ENCODE peak calls at places on chromosomes 13 and 19, in six cellular contexts. One of them, this sample, is unnamed.

GRCh38 chr19:29084266-29084665 is 128.7 kb downstream of the UQCRFS1 start:
- DNase-seq in activated T-cell treated with anti-CD3 and anti-CD28 coated beads for 48 hours: no peak
- DNase-seq in cerebellum: no peak
- DNase-seq in right lobe of liver: no peak
- DNase-seq in iPS-NIHi11: peak
- DNase-seq in GM04503: no peak
- DNase-seq in this sample: peak

GRCh38 chr19:55654833-55655647 is at the start of gene U2AF2:
- DNase-seq in GM04503: no peak
- DNase-seq in right lobe of liver: peak
- DNase-seq in activated T-cell treated with anti-CD3 and anti-CD28 coated beads for 48 hours: peak
- DNase-seq in cerebellum: peak
- DNase-seq in iPS-NIHi11: peak
- DNase-seq in this sample: peak

GRCh38 chr19:53101518-53101917 is 1.7 kb downstream of the ZNF160 start:
- DNase-seq in right lobe of liver: no peak
- DNase-seq in GM04503: no peak
- DNase-seq in iPS-NIHi11: no peak
- DNase-seq in activated T-cell treated with anti-CD3 and anti-CD28 coated beads for 48 hours: no peak
- DNase-seq in cerebellum: no peak
- DNase-seq in this sample: peak

GRCh38 chr19:4575978-4576933 is 16.8 kb upstream of the SEMA6B start:
- DNase-seq in iPS-NIHi11: peak
- DNase-seq in cerebellum: peak
- DNase-seq in right lobe of liver: peak
- DNase-seq in activated T-cell treated with anti-CD3 and anti-CD28 coated beads for 48 hours: peak
- DNase-seq in GM04503: no peak
- DNase-seq in this sample: peak

GRCh38 chr13:91537376-91537775 is 139.0 kb downstream of the GPC5 start:
- DNase-seq in cerebellum: no peak
- DNase-seq in iPS-NIHi11: no peak
- DNase-seq in activated T-cell treated with anti-CD3 and anti-CD28 coated beads for 48 hours: no peak
- DNase-seq in right lobe of liver: no peak
- DNase-seq in GM04503: no peak
- DNase-seq in this sample: no peak

GRCh38 chr13:72342364-72342763 is 385.1 kb downstream of the MZT1 start:
- DNase-seq in iPS-NIHi11: no peak
- DNase-seq in activated T-cell treated with anti-CD3 and anti-CD28 coated beads for 48 hours: no peak
- DNase-seq in cerebellum: no peak
- DNase-seq in right lobe of liver: no peak
- DNase-seq in GM04503: no peak
- DNase-seq in this sample: no peak

GRCh38 chr19:50189326-50189725 is 14.1 kb upstream of the MYH14 start:
- DNase-seq in right lobe of liver: no peak
- DNase-seq in cerebellum: no peak
- DNase-seq in GM04503: no peak
- DNase-seq in iPS-NIHi11: no peak
- DNase-seq in activated T-cell treated with anti-CD3 and anti-CD28 coated beads for 48 hours: no peak
- DNase-seq in this sample: no peak

GRCh38 chr19:6250024-6250605 is 29.7 kb downstream of the MLLT1 start:
- DNase-seq in cerebellum: no peak
- DNase-seq in right lobe of liver: no peak
- DNase-seq in activated T-cell treated with anti-CD3 and anti-CD28 coated beads for 48 hours: no peak
- DNase-seq in GM04503: no peak
- DNase-seq in iPS-NIHi11: no peak
- DNase-seq in this sample: peak

GRCh38 chr19:40803857-40804782 is 5.1 kb downstream of the EGLN2 start:
- DNase-seq in activated T-cell treated with anti-CD3 and anti-CD28 coated beads for 48 hours: peak
- DNase-seq in cerebellum: no peak
- DNase-seq in GM04503: no peak
- DNase-seq in iPS-NIHi11: no peak
- DNase-seq in right lobe of liver: no peak
- DNase-seq in this sample: no peak

GRCh38 chr13:39362652-39363390 is 240.2 kb downstream of the LHFPL6 start:
- DNase-seq in cerebellum: peak
- DNase-seq in iPS-NIHi11: no peak
- DNase-seq in right lobe of liver: no peak
- DNase-seq in activated T-cell treated with anti-CD3 and anti-CD28 coated beads for 48 hours: no peak
- DNase-seq in GM04503: no peak
- DNase-seq in this sample: peak

GRCh38 chr19:13935765-13936486 is 2.3 kb downstream of the PODNL1 start:
- DNase-seq in right lobe of liver: no peak
- DNase-seq in iPS-NIHi11: peak
- DNase-seq in activated T-cell treated with anti-CD3 and anti-CD28 coated beads for 48 hours: no peak
- DNase-seq in GM04503: no peak
- DNase-seq in cerebellum: no peak
- DNase-seq in this sample: no peak

GRCh38 chr19:45117666-45118065 is 24.7 kb downstream of the PPP1R37 start:
- DNase-seq in activated T-cell treated with anti-CD3 and anti-CD28 coated beads for 48 hours: no peak
- DNase-seq in cerebellum: no peak
- DNase-seq in GM04503: no peak
- DNase-seq in right lobe of liver: no peak
- DNase-seq in iPS-NIHi11: no peak
- DNase-seq in this sample: no peak

GRCh38 chr13:19634129-19634740 is 776 bp downstream of the MPHOSPH8 start:
- DNase-seq in cerebellum: no peak
- DNase-seq in GM04503: peak
- DNase-seq in right lobe of liver: no peak
- DNase-seq in activated T-cell treated with anti-CD3 and anti-CD28 coated beads for 48 hours: no peak
- DNase-seq in iPS-NIHi11: no peak
- DNase-seq in this sample: peak

GRCh38 chr13:22726721-22727120 is 454.1 kb upstream of the SGCG start:
- DNase-seq in cerebellum: peak
- DNase-seq in iPS-NIHi11: no peak
- DNase-seq in activated T-cell treated with anti-CD3 and anti-CD28 coated beads for 48 hours: no peak
- DNase-seq in GM04503: no peak
- DNase-seq in right lobe of liver: no peak
- DNase-seq in this sample: no peak

GRCh38 chr13:40031031-40031430 is 375.6 kb downstream of the COG6 start:
- DNase-seq in cerebellum: no peak
- DNase-seq in right lobe of liver: no peak
- DNase-seq in iPS-NIHi11: no peak
- DNase-seq in GM04503: peak
- DNase-seq in activated T-cell treated with anti-CD3 and anti-CD28 coated beads for 48 hours: no peak
- DNase-seq in this sample: peak

GRCh38 chr19:5434970-5435641 is 20.1 kb upstream of the ZNRF4 start:
- DNase-seq in right lobe of liver: no peak
- DNase-seq in activated T-cell treated with anti-CD3 and anti-CD28 coated beads for 48 hours: peak
- DNase-seq in iPS-NIHi11: no peak
- DNase-seq in GM04503: peak
- DNase-seq in cerebellum: no peak
- DNase-seq in this sample: peak

GRCh38 chr13:101835920-101836319 is 383.4 kb downstream of the ITGBL1 start:
- DNase-seq in cerebellum: no peak
- DNase-seq in right lobe of liver: no peak
- DNase-seq in GM04503: no peak
- DNase-seq in activated T-cell treated with anti-CD3 and anti-CD28 coated beads for 48 hours: no peak
- DNase-seq in iPS-NIHi11: no peak
- DNase-seq in this sample: no peak

GRCh38 chr13:47798906-47799305 is 202.2 kb downstream of the SUCLA2 start:
- DNase-seq in cerebellum: no peak
- DNase-seq in right lobe of liver: no peak
- DNase-seq in activated T-cell treated with anti-CD3 and anti-CD28 coated beads for 48 hours: no peak
- DNase-seq in iPS-NIHi11: peak
- DNase-seq in GM04503: no peak
- DNase-seq in this sample: peak

GRCh38 chr19:4338441-4339350 is at the start of gene STAP2:
- DNase-seq in iPS-NIHi11: no peak
- DNase-seq in cerebellum: no peak
- DNase-seq in right lobe of liver: peak
- DNase-seq in GM04503: no peak
- DNase-seq in activated T-cell treated with anti-CD3 and anti-CD28 coated beads for 48 hours: no peak
- DNase-seq in this sample: peak

GRCh38 chr19:45569619-45570421 is 14.8 kb downstream of the OPA3 start:
- DNase-seq in activated T-cell treated with anti-CD3 and anti-CD28 coated beads for 48 hours: peak
- DNase-seq in right lobe of liver: peak
- DNase-seq in iPS-NIHi11: peak
- DNase-seq in cerebellum: peak
- DNase-seq in GM04503: no peak
- DNase-seq in this sample: peak

GRCh38 chr13:71773534-71773933 is 93.5 kb downstream of the DACH1 start:
- DNase-seq in activated T-cell treated with anti-CD3 and anti-CD28 coated beads for 48 hours: no peak
- DNase-seq in GM04503: no peak
- DNase-seq in cerebellum: no peak
- DNase-seq in iPS-NIHi11: no peak
- DNase-seq in right lobe of liver: no peak
- DNase-seq in this sample: no peak

GRCh38 chr19:38728752-38729541 is 15.3 kb downstream of the CAPN12 start:
- DNase-seq in cerebellum: no peak
- DNase-seq in activated T-cell treated with anti-CD3 and anti-CD28 coated beads for 48 hours: no peak
- DNase-seq in GM04503: no peak
- DNase-seq in right lobe of liver: no peak
- DNase-seq in iPS-NIHi11: no peak
- DNase-seq in this sample: no peak

GRCh38 chr13:30791354-30791921 is 56.1 kb downstream of the ALOX5AP start:
- DNase-seq in activated T-cell treated with anti-CD3 and anti-CD28 coated beads for 48 hours: no peak
- DNase-seq in GM04503: no peak
- DNase-seq in right lobe of liver: no peak
- DNase-seq in iPS-NIHi11: no peak
- DNase-seq in cerebellum: peak
- DNase-seq in this sample: no peak

GRCh38 chr19:14544977-14545715 is 15.8 kb downstream of the TECR start:
- DNase-seq in iPS-NIHi11: no peak
- DNase-seq in activated T-cell treated with anti-CD3 and anti-CD28 coated beads for 48 hours: no peak
- DNase-seq in cerebellum: peak
- DNase-seq in right lobe of liver: peak
- DNase-seq in GM04503: no peak
- DNase-seq in this sample: no peak

GRCh38 chr19:46080561-46080960 is 39.8 kb upstream of the IGFL4 start:
- DNase-seq in activated T-cell treated with anti-CD3 and anti-CD28 coated beads for 48 hours: no peak
- DNase-seq in right lobe of liver: peak
- DNase-seq in cerebellum: no peak
- DNase-seq in iPS-NIHi11: peak
- DNase-seq in GM04503: peak
- DNase-seq in this sample: peak

GRCh38 chr19:42129399-42130253 is 2.6 kb downstream of the POU2F2 start:
- DNase-seq in cerebellum: no peak
- DNase-seq in GM04503: peak
- DNase-seq in iPS-NIHi11: no peak
- DNase-seq in right lobe of liver: peak
- DNase-seq in activated T-cell treated with anti-CD3 and anti-CD28 coated beads for 48 hours: no peak
- DNase-seq in this sample: peak

GRCh38 chr19:7535035-7535992 is at the start of gene PNPLA6:
- DNase-seq in GM04503: no peak
- DNase-seq in right lobe of liver: peak
- DNase-seq in activated T-cell treated with anti-CD3 and anti-CD28 coated beads for 48 hours: peak
- DNase-seq in cerebellum: peak
- DNase-seq in iPS-NIHi11: peak
- DNase-seq in this sample: peak

GRCh38 chr13:80668452-80668851 is 327.5 kb upstream of the SPRY2 start:
- DNase-seq in iPS-NIHi11: no peak
- DNase-seq in activated T-cell treated with anti-CD3 and anti-CD28 coated beads for 48 hours: no peak
- DNase-seq in cerebellum: no peak
- DNase-seq in GM04503: no peak
- DNase-seq in right lobe of liver: no peak
- DNase-seq in this sample: no peak

GRCh38 chr19:18477042-18477760 is 39.3 kb upstream of the ISYNA1 start:
- DNase-seq in cerebellum: no peak
- DNase-seq in right lobe of liver: no peak
- DNase-seq in activated T-cell treated with anti-CD3 and anti-CD28 coated beads for 48 hours: no peak
- DNase-seq in iPS-NIHi11: no peak
- DNase-seq in GM04503: no peak
- DNase-seq in this sample: no peak

GRCh38 chr19:14021474-14021873 is 6.5 kb upstream of the RLN3 start:
- DNase-seq in right lobe of liver: no peak
- DNase-seq in GM04503: no peak
- DNase-seq in iPS-NIHi11: no peak
- DNase-seq in cerebellum: no peak
- DNase-seq in activated T-cell treated with anti-CD3 and anti-CD28 coated beads for 48 hours: no peak
- DNase-seq in this sample: no peak

GRCh38 chr19:50838239-50838638 is 4.9 kb upstream of the KLK15 start:
- DNase-seq in cerebellum: no peak
- DNase-seq in activated T-cell treated with anti-CD3 and anti-CD28 coated beads for 48 hours: no peak
- DNase-seq in iPS-NIHi11: peak
- DNase-seq in GM04503: no peak
- DNase-seq in right lobe of liver: no peak
- DNase-seq in this sample: no peak

GRCh38 chr19:41276231-41276630 is 12.1 kb downstream of the HNRNPUL1 start:
- DNase-seq in activated T-cell treated with anti-CD3 and anti-CD28 coated beads for 48 hours: no peak
- DNase-seq in GM04503: no peak
- DNase-seq in cerebellum: no peak
- DNase-seq in iPS-NIHi11: no peak
- DNase-seq in right lobe of liver: no peak
- DNase-seq in this sample: no peak

GRCh38 chr19:56477429-56478338 is 539 bp upstream of the ZNF667 start:
- DNase-seq in cerebellum: peak
- DNase-seq in GM04503: peak
- DNase-seq in activated T-cell treated with anti-CD3 and anti-CD28 coated beads for 48 hours: peak
- DNase-seq in right lobe of liver: peak
- DNase-seq in iPS-NIHi11: peak
- DNase-seq in this sample: peak

GRCh38 chr19:7413629-7414028 is 64.9 kb downstream of the ARHGEF18 start:
- DNase-seq in right lobe of liver: no peak
- DNase-seq in activated T-cell treated with anti-CD3 and anti-CD28 coated beads for 48 hours: no peak
- DNase-seq in GM04503: no peak
- DNase-seq in iPS-NIHi11: no peak
- DNase-seq in cerebellum: no peak
- DNase-seq in this sample: no peak

GRCh38 chr13:35163674-35164073 is 221.6 kb downstream of the NBEA start:
- DNase-seq in right lobe of liver: no peak
- DNase-seq in GM04503: no peak
- DNase-seq in cerebellum: no peak
- DNase-seq in activated T-cell treated with anti-CD3 and anti-CD28 coated beads for 48 hours: no peak
- DNase-seq in iPS-NIHi11: no peak
- DNase-seq in this sample: no peak

GRCh38 chr19:41570639-41571112 is 5.3 kb upstream of the CEACAM21 start:
- DNase-seq in cerebellum: peak
- DNase-seq in iPS-NIHi11: peak
- DNase-seq in right lobe of liver: peak
- DNase-seq in GM04503: no peak
- DNase-seq in activated T-cell treated with anti-CD3 and anti-CD28 coated beads for 48 hours: peak
- DNase-seq in this sample: peak

GRCh38 chr13:112179421-112179820 is 112.5 kb downstream of the SOX1 start:
- DNase-seq in iPS-NIHi11: no peak
- DNase-seq in right lobe of liver: no peak
- DNase-seq in activated T-cell treated with anti-CD3 and anti-CD28 coated beads for 48 hours: no peak
- DNase-seq in cerebellum: no peak
- DNase-seq in GM04503: no peak
- DNase-seq in this sample: no peak

GRCh38 chr13:44303681-44304432 is 69.8 kb upstream of the SERP2 start:
- DNase-seq in activated T-cell treated with anti-CD3 and anti-CD28 coated beads for 48 hours: no peak
- DNase-seq in iPS-NIHi11: no peak
- DNase-seq in GM04503: no peak
- DNase-seq in right lobe of liver: no peak
- DNase-seq in cerebellum: no peak
- DNase-seq in this sample: no peak

GRCh38 chr19:16343156-16343555 is 18.5 kb downstream of the KLF2 start:
- DNase-seq in right lobe of liver: no peak
- DNase-seq in iPS-NIHi11: no peak
- DNase-seq in GM04503: no peak
- DNase-seq in activated T-cell treated with anti-CD3 and anti-CD28 coated beads for 48 hours: no peak
- DNase-seq in cerebellum: no peak
- DNase-seq in this sample: no peak

This sample was measured in EL.